ENCODE peak calls at places on chromosomes 5 and 9, in four cellular contexts. I is esophagus squamous epithelium, Q is RWPE1, O is choroid plexus epithelial cell. M is an unnamed sample.
A peak's percentile ranks its signal among the peaks of the same experiment; 100 is the strongest.

GRCh38 chr9:112041536-112042243 is 133.4 kb downstream of the SUSD1 start:
- DNase-seq in I (no peak), Q (peak; percentile 99), O (peak; percentile 99), M (no peak)

GRCh38 chr9:70561111-70561510 is 146.7 kb upstream of the KLF9 start:
- DNase-seq in I (no peak), Q (no peak), O (no peak), M (no peak)

GRCh38 chr9:112005939-112006338 is 109.3 kb downstream of the UGCG start:
- DNase-seq in I (no peak), Q (no peak), O (no peak), M (no peak)

GRCh38 chr9:23849379-23849778 is 23.3 kb upstream of the ELAVL2 start:
- DNase-seq in I (no peak), Q (no peak), O (no peak), M (no peak)

GRCh38 chr5:157597277-157597676 is 21.7 kb upstream of the ADAM19 start:
- DNase-seq in I (no peak), Q (no peak), O (no peak), M (no peak)

GRCh38 chr9:108786756-108787663 is 68.8 kb downstream of the ACTL7B start:
- DNase-seq in I (no peak), Q (peak; percentile 95), O (peak; percentile 62), M (no peak)

GRCh38 chr9:104200456-104200994 is 106.4 kb downstream of the SMC2 start:
- DNase-seq in I (no peak), Q (no peak), O (no peak), M (no peak)

GRCh38 chr9:136665704-136666363 is 3.1 kb downstream of the EGFL7 start:
- DNase-seq in I (no peak), Q (peak; percentile 65), O (no peak), M (no peak)

GRCh38 chr5:126519637-126520592 is 75.1 kb downstream of the ALDH7A1 start:
- DNase-seq in I (no peak), Q (no peak), O (peak; percentile 70), M (no peak)

GRCh38 chr5:178941361-178941760 is 363 bp downstream of the ZNF454 start:
- DNase-seq in I (no peak), Q (no peak), O (peak; percentile 25), M (no peak)

GRCh38 chr5:109725135-109725534 is 35.4 kb downstream of the MAN2A1 start:
- DNase-seq in I (no peak), Q (no peak), O (no peak), M (no peak)

GRCh38 chr9:133360400-133361393 is 4.3 kb downstream of the SURF2 start:
- DNase-seq in I (no peak), Q (no peak), O (peak; percentile 18), M (no peak)

GRCh38 chr9:71763752-71764332 is 4.5 kb downstream of the CEMIP2 start:
- DNase-seq in I (no peak), Q (no peak), O (peak; percentile 62), M (no peak)

GRCh38 chr9:72292874-72293607 is 72.0 kb downstream of the ZFAND5 start:
- DNase-seq in I (no peak), Q (no peak), O (peak; percentile 99), M (no peak)

GRCh38 chr5:138588013-138588788 is 13.0 kb upstream of the HSPA9 start:
- DNase-seq in I (no peak), Q (no peak), O (no peak), M (no peak)

GRCh38 chr9:101486693-101487442 is 46.8 kb upstream of the RNF20 start:
- DNase-seq in I (no peak), Q (peak; percentile 82), O (peak; percentile 65), M (no peak)

GRCh38 chr5:74596930-74597329 is 43.6 kb downstream of the ENC1 start:
- DNase-seq in I (no peak), Q (no peak), O (no peak), M (no peak)

GRCh38 chr9:79573697-79573976 is 1.9 kb downstream of the TLE4 start:
- DNase-seq in I (no peak), Q (no peak), O (no peak), M (peak; percentile 32)

GRCh38 chr5:121399879-121400278 is 451.8 kb upstream of the FTMT start:
- DNase-seq in I (no peak), Q (no peak), O (no peak), M (no peak)

GRCh38 chr9:134213508-134214394 is 49.4 kb upstream of the RNU6ATAC start:
- DNase-seq in I (no peak), Q (no peak), O (no peak), M (no peak)

GRCh38 chr5:80990971-80991370 is 30.8 kb downstream of the RASGRF2 start:
- DNase-seq in I (no peak), Q (peak; percentile 74), O (peak; percentile 20), M (no peak)

GRCh38 chr9:132970306-132971062 is 8.0 kb upstream of the GFI1B start:
- DNase-seq in I (no peak), Q (no peak), O (no peak), M (no peak)

GRCh38 chr9:119195521-119195920 is 173.7 kb downstream of the BRINP1 start:
- DNase-seq in I (no peak), Q (no peak), O (no peak), M (no peak)

GRCh38 chr9:118931941-118932340 is 437.3 kb downstream of the BRINP1 start:
- DNase-seq in I (no peak), Q (no peak), O (no peak), M (no peak)

GRCh38 chr5:179225387-179225786 is 119.9 kb downstream of the ADAMTS2 start:
- DNase-seq in I (no peak), Q (no peak), O (no peak), M (no peak)

GRCh38 chr5:179331591-179331990 is 13.7 kb downstream of the ADAMTS2 start:
- DNase-seq in I (no peak), Q (no peak), O (no peak), M (no peak)

GRCh38 chr9:111900934-111901612 is 4.5 kb downstream of the UGCG start:
- DNase-seq in I (no peak), Q (no peak), O (no peak), M (no peak)

GRCh38 chr5:53942724-53943123 is 367.6 kb downstream of the ARL15 start:
- DNase-seq in I (no peak), Q (peak; percentile 81), O (peak; percentile 87), M (no peak)

GRCh38 chr5:94395468-94395867 is 222.9 kb downstream of the KIAA0825 start:
- DNase-seq in I (no peak), Q (no peak), O (no peak), M (no peak)

GRCh38 chr9:104608336-104608735 is 2.9 kb upstream of the OR13C2 start:
- DNase-seq in I (no peak), Q (no peak), O (peak; percentile 16), M (no peak)

GRCh38 chr5:130536726-130537125 is 628.3 kb downstream of the HINT1 start:
- DNase-seq in I (no peak), Q (no peak), O (no peak), M (no peak)

GRCh38 chr5:111262153-111262552 is 38.0 kb downstream of the CAMK4 start:
- DNase-seq in I (no peak), Q (no peak), O (no peak), M (no peak)

GRCh38 chr9:124766815-124767554 is 4.1 kb downstream of the NR6A1 start:
- DNase-seq in I (no peak), Q (peak; percentile 50), O (no peak), M (no peak)

GRCh38 chr9:86705474-86705873 is 241.8 kb downstream of the GAS1 start:
- DNase-seq in I (no peak), Q (peak; percentile 22), O (peak; percentile 29), M (no peak)

GRCh38 chr5:1724822-1725602 is 74.6 kb downstream of the MRPL36 start:
- DNase-seq in I (no peak), Q (peak; percentile 27), O (peak; percentile 16), M (no peak)

GRCh38 chr5:84403773-84404172 is 19.1 kb upstream of the EDIL3 start:
- DNase-seq in I (no peak), Q (peak; percentile 76), O (peak; percentile 89), M (no peak)

GRCh38 chr9:120926397-120926928 is at the start of gene TRAF1:
- DNase-seq in I (no peak), Q (no peak), O (no peak), M (no peak)

M was measured in naive thymus-derived CD4-positive, alpha-beta T cell.